ENCODE peak calls at places on chromosome 18, in six cellular contexts. Q, C, A, G, D and U are unnamed samples.

GRCh38 chr18:49691177-49691608 is 122.1 kb downstream of the ACAA2 start:
- DNase-seq in D (no peak), Q (no peak), C (peak), A (no peak), G (peak), U (peak)

GRCh38 chr18:12891561-12891960 is 7.5 kb upstream of the PTPN2 start:
- DNase-seq in D (no peak), Q (no peak), G (no peak), C (no peak), A (no peak), U (no peak)

GRCh38 chr18:33916200-33916599 is 308.5 kb downstream of the NOL4 start:
- DNase-seq in C (no peak), A (no peak), D (no peak), G (no peak), Q (no peak), U (no peak)

GRCh38 chr18:21331094-21331493 is 89.1 kb downstream of the GREB1L start:
- DNase-seq in A (no peak), C (no peak), Q (no peak), D (no peak), G (no peak), U (no peak)

GRCh38 chr18:75135158-75135725 is 73.7 kb downstream of the PTGR3 start:
- DNase-seq in Q (peak), A (no peak), C (no peak), G (no peak), D (no peak), U (no peak)

GRCh38 chr18:33757037-33757436 is 179.0 kb downstream of the ASXL3 start:
- DNase-seq in A (no peak), Q (no peak), D (no peak), G (peak), C (peak), U (no peak)

GRCh38 chr18:13051159-13051558 is 60.0 kb downstream of the CEP192 start:
- DNase-seq in D (no peak), G (no peak), A (no peak), Q (no peak), C (peak), U (no peak)

GRCh38 chr18:43589611-43590151 is 312.4 kb upstream of the SYT4 start:
- DNase-seq in C (no peak), Q (no peak), G (no peak), A (peak), D (no peak), U (no peak)

GRCh38 chr18:57728941-57729511 is 74.1 kb downstream of the ATP8B1 start:
- DNase-seq in C (no peak), D (no peak), G (no peak), Q (no peak), A (no peak), U (no peak)

GRCh38 chr18:25873833-25874232 is 216.6 kb downstream of the SS18 start:
- DNase-seq in Q (no peak), A (no peak), G (no peak), D (no peak), C (peak), U (no peak)

GRCh38 chr18:77647472-77647871 is 397.8 kb downstream of the GALR1 start:
- DNase-seq in A (no peak), D (no peak), Q (no peak), G (no peak), C (no peak), U (no peak)

GRCh38 chr18:48819781-48820482 is 130.8 kb downstream of the SMAD7 start:
- DNase-seq in D (peak), A (peak), Q (peak), C (no peak), G (no peak), U (no peak)

GRCh38 chr18:39297225-39297624 is 1731.6 kb upstream of the CELF4 start:
- DNase-seq in D (no peak), Q (no peak), C (no peak), G (no peak), A (no peak), U (no peak)

GRCh38 chr18:63511285-63511684 is 30.9 kb upstream of the SERPINB12 start:
- DNase-seq in Q (no peak), G (peak), C (peak), A (no peak), D (no peak), U (no peak)

GRCh38 chr18:74836296-74837139 is 238.8 kb downstream of the ZNF407 start:
- DNase-seq in D (no peak), G (peak), A (no peak), Q (no peak), C (peak), U (no peak)

GRCh38 chr18:48017625-48018024 is 87.2 kb upstream of the SMAD2 start:
- DNase-seq in D (no peak), G (peak), C (no peak), Q (peak), A (no peak), U (no peak)

GRCh38 chr18:12159446-12159845 is 65.8 kb downstream of the ANKRD62 start:
- DNase-seq in A (no peak), G (peak), Q (no peak), D (no peak), C (no peak), U (no peak)

GRCh38 chr18:487371-487770 is 13.1 kb downstream of the COLEC12 start:
- DNase-seq in C (peak), Q (no peak), A (no peak), D (no peak), G (no peak), U (no peak)

GRCh38 chr18:74242451-74243096 is 49.2 kb downstream of the CYB5A start:
- DNase-seq in G (no peak), C (no peak), D (no peak), A (no peak), Q (peak), U (no peak)

GRCh38 chr18:58336605-58337004 is 292.3 kb downstream of the ALPK2 start:
- DNase-seq in Q (no peak), G (no peak), C (peak), A (no peak), D (no peak), U (no peak)

GRCh38 chr18:23093772-23094171 is 41.5 kb upstream of the CABLES1 start:
- DNase-seq in G (no peak), A (no peak), Q (no peak), D (no peak), C (no peak), U (no peak)

GRCh38 chr18:37253424-37254255 is 312.0 kb downstream of the CELF4 start:
- DNase-seq in C (no peak), G (no peak), D (no peak), Q (no peak), A (peak), U (no peak)

GRCh38 chr18:48776641-48777025 is 174.1 kb downstream of the SMAD7 start:
- DNase-seq in C (no peak), D (no peak), A (no peak), G (no peak), Q (no peak), U (no peak)

GRCh38 chr18:13107074-13107473 is 111.5 kb upstream of the LDLRAD4 start:
- DNase-seq in G (peak), Q (no peak), C (peak), A (no peak), D (no peak), U (peak)

GRCh38 chr18:22223263-22223960 is 54.0 kb downstream of the GATA6 start:
- DNase-seq in C (peak), G (peak), A (peak), Q (peak), D (peak), U (no peak)

GRCh38 chr18:12403601-12404506 is 3.9 kb upstream of the PRELID3A start:
- DNase-seq in D (no peak), A (peak), G (peak), Q (no peak), C (peak), U (no peak)

GRCh38 chr18:46624127-46624526 is 32.9 kb downstream of the LOXHD1 start:
- DNase-seq in D (no peak), C (no peak), A (no peak), Q (no peak), G (no peak), U (no peak)

GRCh38 chr18:79964330-79965118 is at the start of gene HSBP1L1:
- DNase-seq in G (no peak), D (no peak), A (peak), C (no peak), Q (peak), U (no peak)
- TF ChIP-seq CTCF in G (no peak), D (peak), A (peak), C (no peak), Q (peak), U (peak)

DNA sequence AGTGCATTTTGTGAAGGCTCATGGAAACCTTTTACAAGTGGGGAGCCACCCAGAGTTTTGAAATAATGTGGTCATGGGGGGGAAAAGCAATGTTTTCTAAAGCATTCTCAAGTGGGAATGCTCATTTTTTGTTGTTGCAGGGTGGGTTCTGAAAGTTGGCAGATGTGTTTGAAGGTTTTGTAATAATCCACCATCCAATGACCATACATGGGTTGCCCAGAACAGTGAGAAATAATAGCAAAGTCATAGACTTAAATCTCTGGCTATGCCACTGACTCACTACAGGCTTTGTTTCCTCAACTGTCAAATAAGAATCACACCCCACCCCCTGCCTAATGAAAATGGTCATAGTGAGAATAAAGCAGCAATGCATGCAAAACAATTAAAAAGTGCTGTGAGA is 2.9 kb downstream of the DSG3 start:
- DNase-seq in Q (no peak), D (no peak), G (no peak), C (peak), A (no peak), U (no peak)
- H3K4me3 ChIP-seq in Q (no peak), D (no peak), G (no peak), C (no peak), A (no peak), U (no peak)

GRCh38 chr18:53702480-53702879 is 522.0 kb downstream of the MBD2 start:
- DNase-seq in A (no peak), D (no peak), C (no peak), Q (no peak), G (no peak), U (no peak)

GRCh38 chr18:53701697-53702096 is 522.8 kb downstream of the MBD2 start:
- DNase-seq in Q (no peak), A (no peak), C (no peak), D (no peak), G (no peak), U (no peak)

GRCh38 chr18:53698907-53699306 is 525.6 kb downstream of the MBD2 start:
- DNase-seq in D (no peak), G (peak), Q (no peak), C (peak), A (no peak), U (peak)
- TF ChIP-seq CTCF in D (no peak), G (peak), Q (peak), C (peak), A (peak), U (peak)

GRCh38 chr18:9876867-9877654 is 8.7 kb upstream of the TXNDC2 start:
- DNase-seq in A (no peak), C (peak), Q (no peak), G (peak), D (peak), U (peak)
- H3K4me3 ChIP-seq in A (peak), C (peak), Q (no peak), G (peak), D (peak), U (peak)

GRCh38 chr18:76399613-76400391 is 95.2 kb downstream of the ZNF516 start:
- DNase-seq in A (no peak), D (peak), G (no peak), Q (peak), C (no peak), U (no peak)

GRCh38 chr18:76396792-76397191 is 98.2 kb downstream of the ZNF516 start:
- DNase-seq in C (no peak), D (peak), G (no peak), Q (peak), A (no peak), U (no peak)

GRCh38 chr18:76397631-76398030 is 97.4 kb downstream of the ZNF516 start:
- DNase-seq in D (no peak), A (no peak), G (no peak), Q (peak), C (no peak), U (no peak)

GRCh38 chr18:76398899-76399612 is 96.0 kb downstream of the ZNF516 start:
- DNase-seq in D (peak), C (peak), A (peak), G (peak), Q (peak), U (peak)

GRCh38 chr18:76398295-76398694 is 96.7 kb downstream of the ZNF516 start:
- DNase-seq in A (no peak), D (peak), C (no peak), Q (peak), G (no peak), U (no peak)
- TF ChIP-seq CTCF in A (no peak), D (no peak), C (no peak), Q (no peak), G (no peak), U (no peak)

DNA sequence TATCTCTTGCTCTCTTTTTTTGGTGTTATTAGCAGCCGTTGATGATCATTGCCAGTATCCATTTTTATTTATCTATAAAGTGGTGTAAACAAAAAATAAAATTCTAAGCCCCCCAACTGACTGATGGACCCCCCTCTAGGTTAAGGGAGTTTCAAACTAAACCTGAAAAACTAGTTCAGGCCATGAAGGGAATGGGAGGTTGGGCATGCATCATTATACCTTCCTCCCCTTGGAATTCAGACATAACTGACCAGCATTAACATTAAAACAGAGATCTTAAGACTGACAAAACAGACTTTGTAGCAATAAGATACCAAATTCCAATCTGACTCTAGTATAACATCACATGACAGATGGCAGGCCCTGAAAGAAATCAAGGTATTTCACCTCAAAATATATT is 20.2 kb downstream of the RALBP1 start:
- DNase-seq in D (no peak), A (no peak), G (no peak), C (no peak), Q (no peak), U (no peak)
- H3K4me3 ChIP-seq in D (no peak), A (no peak), G (no peak), C (no peak), Q (no peak), U (no peak)

GRCh38 chr18:68121826-68122225 is 593.1 kb downstream of the TMX3 start:
- DNase-seq in D (no peak), Q (no peak), C (no peak), A (no peak), G (peak), U (no peak)

GRCh38 chr18:68121308-68121707 is 593.6 kb downstream of the TMX3 start:
- DNase-seq in D (no peak), Q (no peak), G (no peak), A (no peak), C (no peak), U (no peak)
- TF ChIP-seq CTCF in D (no peak), Q (no peak), G (no peak), A (no peak), C (no peak), U (no peak)

GRCh38 chr18:55317832-55318231 is 270.2 kb downstream of the TCF4 start:
- DNase-seq in D (no peak), C (no peak), Q (no peak), G (no peak), A (no peak), U (no peak)

GRCh38 chr18:55318864-55319516 is 269.0 kb downstream of the TCF4 start:
- DNase-seq in G (peak), C (peak), D (no peak), Q (no peak), A (no peak), U (no peak)

GRCh38 chr18:55319517-55319905 is 268.5 kb downstream of the TCF4 start:
- DNase-seq in A (no peak), Q (no peak), C (peak), G (peak), D (no peak), U (no peak)

GRCh38 chr18:55316615-55317184 is 271.3 kb downstream of the TCF4 start:
- DNase-seq in C (no peak), A (no peak), D (no peak), Q (no peak), G (no peak), U (no peak)

DNA sequence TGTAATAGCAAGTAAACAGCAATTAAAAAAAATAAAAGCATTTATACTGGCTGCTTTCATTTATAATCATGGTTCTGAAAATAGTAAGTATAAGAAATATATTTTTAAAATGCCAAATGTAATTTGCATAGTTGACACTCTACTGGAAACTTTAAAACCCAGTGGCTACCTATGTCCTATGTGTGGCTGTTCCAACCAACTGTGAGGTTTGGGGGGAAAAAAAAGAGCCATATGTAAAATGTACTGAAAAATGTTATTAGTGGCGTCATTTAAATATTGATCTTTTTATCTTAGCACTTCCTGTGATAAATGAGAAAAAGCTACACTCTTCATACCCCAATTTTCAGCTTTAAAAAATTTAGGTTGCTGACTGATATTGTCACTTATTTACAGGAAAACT is 270.7 kb downstream of the TCF4 start:
- DNase-seq in A (no peak), Q (no peak), G (no peak), C (no peak), D (no peak), U (no peak)
- H3K4me3 ChIP-seq in A (peak), Q (no peak), G (no peak), C (no peak), D (no peak), U (no peak)

GRCh38 chr18:31980863-31981262 is 37.8 kb upstream of the RNF125 start:
- DNase-seq in C (no peak), G (no peak), A (no peak), D (no peak), Q (peak), U (no peak)
- TF ChIP-seq CTCF in C (no peak), G (no peak), A (no peak), D (no peak), Q (no peak), U (no peak)

GRCh38 chr18:35038029-35038428 is 3.2 kb upstream of the MAPRE2 start:
- DNase-seq in Q (no peak), D (no peak), G (no peak), A (no peak), C (no peak), U (no peak)

GRCh38 chr18:35040988-35041751 is at the start of gene MAPRE2:
- DNase-seq in Q (peak), A (peak), G (peak), D (peak), C (peak), U (peak)

GRCh38 chr18:35038881-35039491 is 2.2 kb upstream of the MAPRE2 start:
- DNase-seq in D (no peak), Q (no peak), G (no peak), A (no peak), C (no peak), U (no peak)

GRCh38 chr18:35040638-35040987 is 600 bp upstream of the MAPRE2 start:
- DNase-seq in D (no peak), G (no peak), Q (no peak), C (no peak), A (no peak), U (no peak)

GRCh38 chr18:35039633-35040032 is 1.6 kb upstream of the MAPRE2 start:
- DNase-seq in G (no peak), D (no peak), Q (no peak), C (peak), A (no peak), U (no peak)
- H3K4me3 ChIP-seq in G (no peak), D (no peak), Q (no peak), C (no peak), A (no peak), U (no peak)